ENCODE peak calls at places on chromosome 11, in seven cellular contexts. One of them, this sample, is unnamed.

GRCh38 chr11:976431-977160 is 50.9 kb downstream of the AP2A2 start:
- DNase-seq in WTC11: no peak
- DNase-seq in AG08396: peak; percentile 52
- DNase-seq in activated CD4-positive, alpha-beta T cell treated with anti-CD3 and anti-CD28 coated beads for 24 hours: no peak
- DNase-seq in SK-MEL-5: peak; percentile 91
- DNase-seq in NCI-H510A: no peak
- DNase-seq in left colon: no peak
- DNase-seq in this sample: no peak

GRCh38 chr11:10305964-10306918 is 1.4 kb downstream of the ADM start:
- DNase-seq in WTC11: peak; percentile 65
- DNase-seq in NCI-H510A: no peak
- DNase-seq in AG08396: no peak
- DNase-seq in activated CD4-positive, alpha-beta T cell treated with anti-CD3 and anti-CD28 coated beads for 24 hours: no peak
- DNase-seq in left colon: peak; percentile 50
- DNase-seq in SK-MEL-5: peak; percentile 28
- DNase-seq in this sample: no peak

GRCh38 chr11:130223291-130223971 is 63.8 kb downstream of the ST14 start:
- DNase-seq in WTC11: no peak
- DNase-seq in activated CD4-positive, alpha-beta T cell treated with anti-CD3 and anti-CD28 coated beads for 24 hours: no peak
- DNase-seq in SK-MEL-5: no peak
- DNase-seq in left colon: no peak
- DNase-seq in NCI-H510A: no peak
- DNase-seq in AG08396: no peak
- DNase-seq in this sample: no peak

GRCh38 chr11:61555051-61555969 is 25.6 kb downstream of the SYT7 start:
- DNase-seq in AG08396: peak; percentile 64
- DNase-seq in left colon: no peak
- DNase-seq in activated CD4-positive, alpha-beta T cell treated with anti-CD3 and anti-CD28 coated beads for 24 hours: no peak
- DNase-seq in NCI-H510A: peak; percentile 47
- DNase-seq in SK-MEL-5: no peak
- DNase-seq in WTC11: peak; percentile 66
- DNase-seq in this sample: no peak

GRCh38 chr11:61966673-61967176 is 709 bp downstream of the FTH1 start:
- DNase-seq in activated CD4-positive, alpha-beta T cell treated with anti-CD3 and anti-CD28 coated beads for 24 hours: no peak
- DNase-seq in NCI-H510A: no peak
- DNase-seq in SK-MEL-5: peak; percentile 29
- DNase-seq in WTC11: no peak
- DNase-seq in left colon: peak; percentile 45
- DNase-seq in AG08396: no peak
- DNase-seq in this sample: no peak

GRCh38 chr11:78365381-78365792 is 52.2 kb downstream of the GAB2 start:
- DNase-seq in NCI-H510A: no peak
- DNase-seq in activated CD4-positive, alpha-beta T cell treated with anti-CD3 and anti-CD28 coated beads for 24 hours: no peak
- DNase-seq in WTC11: peak; percentile 67
- DNase-seq in SK-MEL-5: no peak
- DNase-seq in left colon: no peak
- DNase-seq in AG08396: peak; percentile 36
- DNase-seq in this sample: peak; percentile 63

GRCh38 chr11:116215471-116216113 is 557.2 kb downstream of the BUD13 start:
- DNase-seq in activated CD4-positive, alpha-beta T cell treated with anti-CD3 and anti-CD28 coated beads for 24 hours: no peak
- DNase-seq in NCI-H510A: no peak
- DNase-seq in AG08396: no peak
- DNase-seq in left colon: no peak
- DNase-seq in WTC11: peak; percentile 65
- DNase-seq in SK-MEL-5: peak; percentile 26
- DNase-seq in this sample: no peak

GRCh38 chr11:44632466-44633123 is 67.1 kb downstream of the CD82 start:
- DNase-seq in left colon: no peak
- DNase-seq in activated CD4-positive, alpha-beta T cell treated with anti-CD3 and anti-CD28 coated beads for 24 hours: no peak
- DNase-seq in WTC11: peak; percentile 63
- DNase-seq in SK-MEL-5: peak; percentile 73
- DNase-seq in NCI-H510A: no peak
- DNase-seq in AG08396: peak; percentile 39
- DNase-seq in this sample: peak; percentile 62

GRCh38 chr11:113977701-113978100 is 2.8 kb downstream of the HTR3A start:
- DNase-seq in AG08396: no peak
- DNase-seq in NCI-H510A: no peak
- DNase-seq in SK-MEL-5: no peak
- DNase-seq in left colon: no peak
- DNase-seq in activated CD4-positive, alpha-beta T cell treated with anti-CD3 and anti-CD28 coated beads for 24 hours: no peak
- DNase-seq in WTC11: no peak
- DNase-seq in this sample: no peak

GRCh38 chr11:72720047-72720446 is 32.2 kb downstream of the ARAP1 start:
- DNase-seq in activated CD4-positive, alpha-beta T cell treated with anti-CD3 and anti-CD28 coated beads for 24 hours: no peak
- DNase-seq in SK-MEL-5: no peak
- DNase-seq in WTC11: no peak
- DNase-seq in NCI-H510A: no peak
- DNase-seq in AG08396: no peak
- DNase-seq in left colon: no peak
- DNase-seq in this sample: no peak

GRCh38 chr11:62671272-62671603 is 235 bp upstream of the UQCC3 start:
- DNase-seq in AG08396: no peak
- DNase-seq in WTC11: no peak
- DNase-seq in activated CD4-positive, alpha-beta T cell treated with anti-CD3 and anti-CD28 coated beads for 24 hours: no peak
- DNase-seq in left colon: no peak
- DNase-seq in SK-MEL-5: peak; percentile 23
- DNase-seq in NCI-H510A: no peak
- DNase-seq in this sample: peak; percentile 24

GRCh38 chr11:102831128-102831708 is 12.2 kb downstream of the MMP3 start:
- DNase-seq in SK-MEL-5: peak; percentile 47
- DNase-seq in WTC11: peak; percentile 77
- DNase-seq in left colon: peak; percentile 61
- DNase-seq in activated CD4-positive, alpha-beta T cell treated with anti-CD3 and anti-CD28 coated beads for 24 hours: no peak
- DNase-seq in AG08396: peak; percentile 78
- DNase-seq in NCI-H510A: no peak
- DNase-seq in this sample: no peak

GRCh38 chr11:20754957-20755356 is 85.6 kb downstream of the NELL1 start:
- DNase-seq in SK-MEL-5: peak; percentile 5
- DNase-seq in NCI-H510A: no peak
- DNase-seq in activated CD4-positive, alpha-beta T cell treated with anti-CD3 and anti-CD28 coated beads for 24 hours: no peak
- DNase-seq in AG08396: no peak
- DNase-seq in WTC11: peak; percentile 52
- DNase-seq in left colon: no peak
- DNase-seq in this sample: peak; percentile 12

GRCh38 chr11:211741-212140 is 4.2 kb downstream of the RIC8A start:
- DNase-seq in AG08396: no peak
- DNase-seq in left colon: no peak
- DNase-seq in activated CD4-positive, alpha-beta T cell treated with anti-CD3 and anti-CD28 coated beads for 24 hours: no peak
- DNase-seq in WTC11: no peak
- DNase-seq in NCI-H510A: no peak
- DNase-seq in SK-MEL-5: no peak
- DNase-seq in this sample: no peak

GRCh38 chr11:17350455-17351170 is 987 bp upstream of the NCR3LG1 start:
- DNase-seq in AG08396: no peak
- DNase-seq in NCI-H510A: no peak
- DNase-seq in activated CD4-positive, alpha-beta T cell treated with anti-CD3 and anti-CD28 coated beads for 24 hours: no peak
- DNase-seq in SK-MEL-5: no peak
- DNase-seq in left colon: no peak
- DNase-seq in WTC11: no peak
- DNase-seq in this sample: no peak

This sample was measured in ACHN.